ENCODE peak calls at places on chromosomes 6 and 20, in seven cellular contexts. W is T1000, A is cardiac muscle cell, H is progenitor cell of endocrine pancreas, Y is HTR-8/SVneo, G is hippocampal formation, X is left cardiac atrium. F is an unnamed sample.

GRCh38 chr6:105882071-105882803 is 203.9 kb upstream of the PRDM1 start:
- DNase-seq in G (no peak), H (no peak), Y (no peak), W (no peak), A (no peak), X (no peak), F (no peak)

GRCh38 chr6:11584264-11584663 is 46.7 kb downstream of the TMEM170B start:
- DNase-seq in X (no peak), W (no peak), G (no peak), H (no peak), Y (no peak), A (no peak), F (no peak)

GRCh38 chr20:6819599-6819998 is 52.1 kb downstream of the BMP2 start:
- DNase-seq in G (no peak), W (no peak), H (no peak), Y (no peak), X (no peak), A (peak), F (no peak)

GRCh38 chr6:131390322-131390721 is 182.7 kb upstream of the ARG1 start:
- DNase-seq in X (no peak), A (no peak), G (no peak), W (no peak), Y (no peak), H (no peak), F (no peak)

GRCh38 chr6:22071655-22072054 is 225.2 kb downstream of the PRL start:
- DNase-seq in Y (no peak), H (no peak), A (peak), X (peak), G (peak), W (no peak), F (peak)

GRCh38 chr6:119209452-119210205 is 131.2 kb upstream of the FAM184A start:
- DNase-seq in G (no peak), H (no peak), A (no peak), X (no peak), W (no peak), Y (no peak), F (no peak)

GRCh38 chr6:84410377-84410776 is 182.9 kb upstream of the CEP162 start:
- DNase-seq in H (no peak), X (no peak), A (no peak), G (no peak), Y (no peak), W (no peak), F (no peak)

GRCh38 chr20:61934716-61935530 is 130.8 kb downstream of the TAF4 start:
- DNase-seq in H (no peak), W (no peak), A (no peak), Y (no peak), X (peak), G (no peak), F (no peak)

GRCh38 chr20:5168582-5169396 is 42.0 kb downstream of the CDS2 start:
- DNase-seq in W (peak), A (no peak), X (peak), Y (peak), G (no peak), H (no peak), F (no peak)

GRCh38 chr6:139044250-139044649 is 15.7 kb downstream of the ABRACL start:
- DNase-seq in A (no peak), Y (no peak), H (no peak), X (no peak), W (no peak), G (no peak), F (no peak)

GRCh38 chr6:134667106-134667505 is 282.8 kb downstream of the ALDH8A1 start:
- DNase-seq in Y (no peak), H (no peak), A (no peak), W (no peak), X (no peak), G (no peak), F (no peak)

GRCh38 chr20:49631074-49631716 is 63.3 kb upstream of the PTGIS start:
- DNase-seq in W (no peak), Y (no peak), H (no peak), G (no peak), A (no peak), X (no peak), F (no peak)

GRCh38 chr6:42777126-42777822 is 4.6 kb upstream of the BICRAL start:
- DNase-seq in G (no peak), A (no peak), X (no peak), Y (peak), W (no peak), H (no peak), F (no peak)

GRCh38 chr20:63125893-63126601 is 89.9 kb downstream of the YTHDF1 start:
- DNase-seq in A (no peak), X (peak), W (no peak), Y (no peak), H (no peak), G (no peak), F (no peak)

GRCh38 chr6:144007779-144008500 is at the start of gene PLAGL1:
- DNase-seq in G (no peak), W (no peak), X (peak), H (peak), A (peak), Y (peak), F (peak)

GRCh38 chr6:2020909-2021308 is 224.5 kb downstream of the GMDS start:
- DNase-seq in X (no peak), H (no peak), Y (no peak), A (no peak), W (no peak), G (no peak), F (no peak)

GRCh38 chr6:42032366-42032765 is 18.0 kb upstream of the TAF8 start:
- DNase-seq in W (no peak), H (no peak), X (no peak), A (no peak), Y (no peak), G (no peak), F (no peak)

GRCh38 chr20:38833154-38833856 is 27.8 kb downstream of the PPP1R16B start:
- DNase-seq in G (no peak), X (no peak), H (no peak), W (no peak), Y (no peak), A (no peak), F (no peak)

GRCh38 chr6:108655840-108656650 is 95.3 kb downstream of the FOXO3 start:
- DNase-seq in A (no peak), W (no peak), X (peak), Y (no peak), G (no peak), H (no peak), F (no peak)

GRCh38 chr6:159169193-159169555 is at the start of gene FNDC1:
- DNase-seq in Y (peak), G (no peak), W (no peak), X (peak), A (peak), H (peak), F (no peak)

GRCh38 chr6:56902551-56903464 is 52.1 kb upstream of the BEND6 start:
- DNase-seq in Y (peak), W (no peak), G (no peak), A (peak), H (no peak), X (no peak), F (peak)

GRCh38 chr6:45394586-45395095 is 16.9 kb upstream of the SUPT3H start:
- DNase-seq in W (no peak), Y (no peak), H (no peak), A (no peak), G (no peak), X (no peak), F (no peak)

GRCh38 chr6:169235286-169235685 is 18.4 kb downstream of the THBS2 start:
- DNase-seq in W (no peak), A (no peak), G (no peak), Y (no peak), X (no peak), H (no peak), F (no peak)

GRCh38 chr20:41631826-41632225 is 13.6 kb upstream of the CHD6 start:
- DNase-seq in X (peak), G (no peak), H (no peak), A (no peak), Y (no peak), W (no peak), F (no peak)

GRCh38 chr20:29443819-29444218 is 1813.6 kb upstream of the DEFB115 start:
- DNase-seq in H (no peak), X (no peak), A (no peak), Y (no peak), G (no peak), W (no peak), F (no peak)

GRCh38 chr20:58693226-58694006 is 816 bp downstream of the NPEPL1 start:
- DNase-seq in H (no peak), W (no peak), A (peak), X (peak), Y (no peak), G (no peak), F (peak)

GRCh38 chr6:169864148-169865030 is 113.0 kb downstream of the ERMARD start:
- DNase-seq in X (no peak), A (no peak), G (no peak), W (no peak), Y (no peak), H (no peak), F (no peak)

F was measured in G401.